ENCODE peak calls at places on chromosome 21, in eight cellular contexts. Z is RWPE2, Y is breast epithelium, U is transverse colon, D is kidney epithelial cell, B is foreskin fibroblast, W is vagina, A is esophagus squamous epithelium. R is an unnamed sample.

GRCh38 chr21:34801519-34802132 is 132.8 kb downstream of the CLIC6 start:
- DNase-seq in Z (no peak), Y (no peak), U (no peak), D (no peak), B (peak; percentile 56), W (no peak), A (no peak), R (peak; percentile 46)

GRCh38 chr21:15062566-15062965 is 2.2 kb downstream of the NRIP1 start:
- DNase-seq in Z (no peak), Y (no peak), U (no peak), D (no peak), B (peak; percentile 8), W (no peak), A (no peak), R (peak; percentile 62)

GRCh38 chr21:39715804-39716397 is 29.1 kb upstream of the IGSF5 start:
- DNase-seq in Z (no peak), Y (no peak), U (peak; percentile 68), D (peak; percentile 5), B (peak; percentile 75), W (no peak), A (no peak), R (peak; percentile 41)

GRCh38 chr21:36079010-36079649 is 9.3 kb downstream of the CBR1 start:
- DNase-seq in Z (no peak), Y (no peak), U (peak; percentile 61), D (no peak), B (no peak), W (no peak), A (no peak), R (no peak)

GRCh38 chr21:30434033-30434631 is 4.1 kb downstream of the KRTAP13-4 start:
- DNase-seq in Z (no peak), Y (no peak), U (peak; percentile 7), D (no peak), B (peak; percentile 12), W (no peak), A (no peak), R (peak; percentile 40)

GRCh38 chr21:21051109-21052055 is 53.2 kb downstream of the NCAM2 start:
- DNase-seq in Z (no peak), Y (no peak), U (no peak), D (no peak), B (no peak), W (no peak), A (no peak), R (no peak)

GRCh38 chr21:29581393-29581792 is 282.7 kb downstream of the BACH1 start:
- DNase-seq in Z (no peak), Y (no peak), U (no peak), D (no peak), B (no peak), W (no peak), A (no peak), R (no peak)

GRCh38 chr21:14383596-14384210 is 757 bp upstream of the HSPA13 start:
- DNase-seq in Z (no peak), Y (no peak), U (no peak), D (no peak), B (no peak), W (no peak), A (no peak), R (peak; percentile 47)

GRCh38 chr21:34243562-34243961 is 120.2 kb upstream of the KCNE2 start:
- DNase-seq in Z (no peak), Y (no peak), U (peak; percentile 16), D (no peak), B (peak; percentile 35), W (no peak), A (no peak), R (peak; percentile 39)

GRCh38 chr21:35749904-35750303 is 310.4 kb downstream of the SETD4 start:
- DNase-seq in Z (no peak), Y (no peak), U (no peak), D (no peak), B (no peak), W (no peak), A (no peak), R (no peak)

GRCh38 chr21:30232011-30232410 is 16.1 kb upstream of the CLDN8 start:
- DNase-seq in Z (no peak), Y (no peak), U (no peak), D (no peak), B (peak; percentile 65), W (no peak), A (no peak), R (peak; percentile 65)

GRCh38 chr21:35525443-35525842 is 476.3 kb upstream of the RUNX1 start:
- DNase-seq in Z (no peak), Y (no peak), U (no peak), D (no peak), B (peak; percentile 64), W (no peak), A (no peak), R (peak; percentile 68)

GRCh38 chr21:34367320-34367935 is 3.6 kb downstream of the KCNE2 start:
- DNase-seq in Z (no peak), Y (no peak), U (peak; percentile 30), D (peak; percentile 25), B (peak; percentile 91), W (no peak), A (no peak), R (peak; percentile 67)

GRCh38 chr21:34890724-34891609 is 158.1 kb downstream of the RUNX1 start:
- DNase-seq in Z (no peak), Y (no peak), U (peak; percentile 30), D (no peak), B (peak; percentile 76), W (no peak), A (no peak), R (no peak)

GRCh38 chr21:35528109-35529042 is 479.3 kb upstream of the RUNX1 start:
- DNase-seq in Z (no peak), Y (no peak), U (peak; percentile 16), D (no peak), B (no peak), W (no peak), A (no peak), R (no peak)

GRCh38 chr21:39660191-39660590 is 47.5 kb downstream of the B3GALT5 start:
- DNase-seq in Z (no peak), Y (no peak), U (peak; percentile 57), D (no peak), B (peak; percentile 78), W (no peak), A (no peak), R (peak; percentile 40)

GRCh38 chr21:23524685-23525084 is 2082.6 kb downstream of the MRPL39 start:
- DNase-seq in Z (no peak), Y (no peak), U (no peak), D (no peak), B (no peak), W (no peak), A (no peak), R (no peak)

GRCh38 chr21:38834725-38835124 is 29.0 kb downstream of the ETS2 start:
- DNase-seq in Z (no peak), Y (no peak), U (no peak), D (no peak), B (no peak), W (peak; percentile 79), A (no peak), R (no peak)

GRCh38 chr21:41410361-41410760 is 15.7 kb upstream of the MX1 start:
- DNase-seq in Z (no peak), Y (no peak), U (no peak), D (no peak), B (no peak), W (no peak), A (no peak), R (no peak)
- H3K4me3 ChIP-seq in Z (no peak overlapping the region), Y (no peak overlapping the region), U (no peak overlapping the region), D (no peak overlapping the region), B (no peak overlapping the region), W (no peak overlapping the region), A (no peak overlapping the region), R (no peak overlapping the region)

DNA sequence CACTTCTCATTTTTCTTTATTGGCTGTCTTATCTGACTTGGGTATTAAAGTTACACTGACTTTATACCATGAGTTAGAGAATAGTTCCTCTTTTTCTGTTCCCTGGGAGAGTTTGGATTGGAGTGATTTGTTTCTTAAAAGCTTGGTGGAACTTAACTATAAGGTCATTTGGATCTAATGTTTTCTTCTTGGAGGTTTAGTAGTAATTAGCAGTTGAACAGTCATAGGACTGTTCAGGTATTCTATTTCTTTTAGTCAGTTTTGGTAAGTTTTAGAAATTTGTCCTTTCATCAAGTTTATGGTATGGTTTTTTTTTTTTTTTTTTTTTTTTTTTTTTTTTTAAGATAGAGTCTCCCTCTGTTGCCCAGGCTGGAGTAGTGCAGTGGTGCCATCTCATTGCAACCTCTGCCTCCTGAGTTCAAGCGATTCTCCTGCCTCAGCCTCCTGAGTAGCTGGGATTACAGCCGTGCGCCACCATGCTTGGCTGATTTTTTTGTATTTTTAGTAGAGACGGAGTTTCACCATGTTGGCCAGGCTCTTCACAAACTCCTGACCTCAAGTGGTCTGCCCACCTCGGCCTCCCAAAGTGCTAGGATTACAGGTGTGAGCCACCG is 6.3 kb downstream of the TTC3 start:
- DNase-seq in Z (no peak), Y (no peak), U (no peak), D (no peak), B (no peak), W (no peak), A (no peak), R (no peak)
- TF ChIP-seq CTCF in Z (peak; percentile 29), Y (no peak), U (peak; percentile 28), D (no peak), B (peak; percentile 10), W (no peak), A (no peak), R (peak; percentile 34)

GRCh38 chr21:25639922-25640670 is 1.0 kb downstream of the JAM2 start:
- DNase-seq in Z (no peak), Y (no peak), U (no peak), D (no peak), B (peak; percentile 39), W (no peak), A (no peak), R (no peak)

GRCh38 chr21:25636727-25637126 is 2.3 kb upstream of the JAM2 start:
- DNase-seq in Z (no peak), Y (no peak), U (no peak), D (no peak), B (peak; percentile 10), W (no peak), A (no peak), R (peak; percentile 23)

GRCh38 chr21:25638634-25639166 is 358 bp upstream of the JAM2 start:
- DNase-seq in Z (no peak), Y (no peak), U (no peak), D (no peak), B (peak; percentile 36), W (no peak), A (no peak), R (no peak)

GRCh38 chr21:25639167-25639921 is at the start of gene JAM2:
- DNase-seq in Z (no peak), Y (no peak), U (peak; percentile 33), D (no peak), B (peak; percentile 69), W (no peak), A (no peak), R (no peak)

GRCh38 chr21:25637846-25638245 is 1.2 kb upstream of the JAM2 start:
- DNase-seq in Z (no peak), Y (no peak), U (no peak), D (no peak), B (no peak), W (no peak), A (no peak), R (no peak)
- H3K4me3 ChIP-seq in Z (no peak overlapping the region), Y (no peak overlapping the region), U (no peak overlapping the region), D (no peak overlapping the region), B (no peak overlapping the region), W (no peak overlapping the region), A (no peak overlapping the region), R (no peak overlapping the region)

DNA sequence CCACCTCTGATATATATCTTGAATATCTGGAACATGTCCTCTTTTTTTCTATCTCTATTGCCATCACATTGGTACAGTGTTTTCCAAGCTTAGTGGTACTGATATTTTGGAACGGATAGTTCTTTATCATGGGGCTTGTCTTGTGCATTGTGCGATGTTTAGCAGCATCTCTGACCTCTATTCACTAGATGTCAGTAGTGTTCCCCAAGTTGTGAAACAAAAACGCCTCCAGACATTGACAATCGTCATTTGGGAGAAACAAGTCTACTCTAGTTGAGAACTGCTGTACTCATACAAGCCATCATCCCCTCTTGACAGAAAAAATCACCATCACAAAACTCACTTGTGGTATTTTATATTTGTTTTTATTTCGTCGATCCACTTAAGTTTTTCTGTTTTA is 79.7 kb upstream of the CHODL start:
- DNase-seq in Z (no peak), Y (no peak), U (no peak), D (no peak), B (no peak), W (no peak), A (no peak), R (no peak)
- TF ChIP-seq CTCF in Z (peak; percentile 4), Y (no peak), U (no peak), D (no peak), B (no peak), W (no peak), A (no peak), R (no peak)